ENCODE peak calls at places on chromosomes 13 and 19, in seven cellular contexts. F, B, T, N, E, X and V are unnamed samples.

GRCh38 chr19:2405256-2405655 is 22.1 kb downstream of the TIMM13 start:
- DNase-seq in F (no peak), B (no peak), T (no peak), N (no peak), E (no peak), X (no peak), V (no peak)

GRCh38 chr13:20177049-20177831 is 15.5 kb downstream of the GJB2 start:
- DNase-seq in F (no peak), B (no peak), T (no peak), N (no peak), E (no peak), X (no peak), V (no peak)

GRCh38 chr19:33938821-33939220 is 142.2 kb downstream of the KCTD15 start:
- DNase-seq in F (no peak), B (no peak), T (no peak), N (no peak), E (no peak), X (no peak), V (no peak)

GRCh38 chr19:33488826-33489225 is 32.8 kb downstream of the PEPD start:
- DNase-seq in F (no peak), B (no peak), T (no peak), N (no peak), E (no peak), X (no peak), V (no peak)

GRCh38 chr13:101303512-101303911 is 112.8 kb downstream of the NALCN start:
- DNase-seq in F (no peak), B (no peak), T (no peak), N (no peak), E (no peak), X (no peak), V (no peak)

GRCh38 chr19:40724848-40725247 is 7.9 kb downstream of the ITPKC start:
- DNase-seq in F (no peak), B (peak), T (no peak), N (no peak), E (no peak), X (no peak), V (no peak)

GRCh38 chr19:43598445-43599240 is 2.2 kb downstream of the ZNF576 start:
- DNase-seq in F (no peak), B (no peak), T (no peak), N (no peak), E (no peak), X (no peak), V (no peak)

GRCh38 chr13:30881191-30881651 is 24.9 kb upstream of the MEDAG start:
- DNase-seq in F (no peak), B (no peak), T (no peak), N (no peak), E (no peak), X (peak), V (no peak)

GRCh38 chr13:50006426-50007135 is 8.7 kb upstream of the KCNRG start:
- DNase-seq in F (no peak), B (no peak), T (no peak), N (no peak), E (no peak), X (peak), V (no peak)

GRCh38 chr19:1079566-1080111 is 12.7 kb downstream of the ARHGAP45 start:
- DNase-seq in F (no peak), B (no peak), T (peak), N (no peak), E (no peak), X (no peak), V (no peak)

GRCh38 chr13:22703601-22704209 is 477.1 kb upstream of the SGCG start:
- DNase-seq in F (no peak), B (no peak), T (no peak), N (no peak), E (peak), X (peak), V (no peak)

GRCh38 chr19:30167206-30167903 is 204.8 kb upstream of the ZNF536 start:
- DNase-seq in F (no peak), B (no peak), T (no peak), N (no peak), E (no peak), X (no peak), V (no peak)

GRCh38 chr19:36110487-36111199 is at the start of gene OVOL3:
- DNase-seq in F (no peak), B (no peak), T (no peak), N (no peak), E (peak), X (no peak), V (no peak)

GRCh38 chr19:30123109-30123508 is 181.1 kb downstream of the URI1 start:
- DNase-seq in F (no peak), B (no peak), T (no peak), N (no peak), E (no peak), X (no peak), V (no peak)

GRCh38 chr19:53328967-53329366 is 4.6 kb upstream of the ZNF845 start:
- DNase-seq in F (no peak), B (no peak), T (peak), N (peak), E (peak), X (peak), V (no peak)

GRCh38 chr19:46990998-46991676 is 28.5 kb upstream of the NPAS1 start:
- DNase-seq in F (peak), B (peak), T (peak), N (peak), E (peak), X (peak), V (no peak)

GRCh38 chr13:113964251-113964995 is 9.5 kb downstream of the C13orf46 start:
- DNase-seq in F (no peak), B (no peak), T (no peak), N (no peak), E (no peak), X (no peak), V (no peak)

GRCh38 chr13:112674412-112675383 is 15.1 kb upstream of the ATP11A start:
- DNase-seq in F (no peak), B (no peak), T (no peak), N (no peak), E (no peak), X (no peak), V (no peak)

GRCh38 chr13:26946675-26947342 is 186.2 kb upstream of the GPR12 start:
- DNase-seq in F (no peak), B (peak), T (no peak), N (peak), E (peak), X (peak), V (peak)

GRCh38 chr13:109872864-109873263 is 86.5 kb upstream of the IRS2 start:
- DNase-seq in F (no peak), B (no peak), T (no peak), N (no peak), E (no peak), X (no peak), V (no peak)

GRCh38 chr19:56566904-56567273 is 379 bp upstream of the ZNF470 start:
- DNase-seq in F (peak), B (peak), T (peak), N (no peak), E (peak), X (no peak), V (peak)

GRCh38 chr13:27960362-27961226 is 8.5 kb downstream of the CDX2 start:
- DNase-seq in F (no peak), B (peak), T (no peak), N (peak), E (peak), X (no peak), V (no peak)

GRCh38 chr19:47719047-47719885 is 6.0 kb downstream of the EHD2 start:
- DNase-seq in F (peak), B (no peak), T (no peak), N (no peak), E (no peak), X (peak), V (no peak)

GRCh38 chr19:4700573-4700970 is 23.1 kb downstream of the DPP9 start:
- DNase-seq in F (no peak), B (no peak), T (no peak), N (peak), E (no peak), X (no peak), V (no peak)

GRCh38 chr13:30431269-30431950 is 9.1 kb downstream of the UBE2L5 start:
- DNase-seq in F (no peak), B (no peak), T (no peak), N (no peak), E (no peak), X (no peak), V (no peak)

GRCh38 chr19:590396-590745 is 690 bp downstream of the HCN2 start:
- DNase-seq in F (no peak), B (peak), T (no peak), N (peak), E (no peak), X (peak), V (no peak)

GRCh38 chr13:54144809-54145208 is 1116.2 kb downstream of the OLFM4 start:
- DNase-seq in F (no peak), B (no peak), T (no peak), N (no peak), E (no peak), X (no peak), V (no peak)

GRCh38 chr13:106597190-106597589 is 29.3 kb upstream of the ARGLU1 start:
- DNase-seq in F (no peak), B (no peak), T (no peak), N (no peak), E (no peak), X (no peak), V (no peak)

GRCh38 chr19:4991996-4992698 is 23.2 kb downstream of the KDM4B start:
- DNase-seq in F (no peak), B (no peak), T (no peak), N (no peak), E (no peak), X (no peak), V (no peak)

GRCh38 chr13:80131204-80131603 is 209.7 kb downstream of the SPRY2 start:
- DNase-seq in F (peak), B (no peak), T (no peak), N (no peak), E (peak), X (peak), V (no peak)

GRCh38 chr19:41859618-41860418 is at the start of gene RPS19:
- DNase-seq in F (peak), B (peak), T (peak), N (peak), E (peak), X (peak), V (peak)

GRCh38 chr19:56595548-56595899 is 422 bp downstream of the ZNF71 start:
- DNase-seq in F (no peak), B (no peak), T (no peak), N (no peak), E (no peak), X (no peak), V (peak)

GRCh38 chr13:21435710-21436151 is 23.4 kb downstream of the ZDHHC20 start:
- DNase-seq in F (peak), B (peak), T (peak), N (peak), E (peak), X (peak), V (peak)

GRCh38 chr19:33641261-33641660 is 19.5 kb downstream of the CHST8 start:
- DNase-seq in F (no peak), B (no peak), T (no peak), N (no peak), E (no peak), X (no peak), V (no peak)

GRCh38 chr13:74248477-74248876 is 114.3 kb upstream of the KLF12 start:
- DNase-seq in F (no peak), B (no peak), T (no peak), N (no peak), E (no peak), X (no peak), V (no peak)

GRCh38 chr13:54356849-54357248 is 1328.2 kb downstream of the OLFM4 start:
- DNase-seq in F (no peak), B (no peak), T (no peak), N (no peak), E (peak), X (no peak), V (no peak)

GRCh38 chr19:50536662-50537305 is 23.1 kb upstream of the ASPDH start:
- DNase-seq in F (no peak), B (no peak), T (no peak), N (no peak), E (no peak), X (no peak), V (no peak)

GRCh38 chr19:39544920-39545319 is 5.0 kb upstream of the EID2 start:
- DNase-seq in F (no peak), B (no peak), T (no peak), N (no peak), E (no peak), X (no peak), V (no peak)

GRCh38 chr19:14325863-14326262 is 55.4 kb upstream of the ADGRE5 start:
- DNase-seq in F (no peak), B (no peak), T (no peak), N (no peak), E (peak), X (no peak), V (peak)